ENCODE peak calls at places on chromosomes 7 and 10, in nine cellular contexts. R is CD8-positive, alpha-beta T cell; S is heart left ventricle; B is upper lobe of right lung; Z is K562; U is right cardiac atrium; V is mucosa of descending colon; F is psoas muscle; C is gastrocnemius medialis. H is an unnamed sample.
A peak's percentile ranks its signal among the peaks of the same experiment; 100 is the strongest.

GRCh38 chr10:79203014-79203675 is 134.4 kb downstream of the ZMIZ1 start:
- ATAC-seq in R (no peak), S (peak; percentile 3), B (peak; percentile 4), Z (no peak), U (no peak), V (no peak), F (no peak), C (no peak), H (no peak)

GRCh38 chr10:29811751-29812427 is 177.1 kb upstream of the SVIL start:
- ATAC-seq in R (peak; percentile 71), S (peak; percentile 90), B (peak; percentile 47), Z (no peak), U (peak; percentile 75), V (peak; percentile 74), F (peak; percentile 92), C (peak; percentile 88), H (peak; percentile 91)

GRCh38 chr10:24310104-24310503 is 101.2 kb downstream of the KIAA1217 start:
- ATAC-seq in R (no peak), S (peak; percentile 21), B (no peak), Z (no peak), U (no peak), V (no peak), F (peak; percentile 68), C (peak; percentile 66), H (no peak)

GRCh38 chr10:75542902-75543301 is 111.5 kb downstream of the LRMDA start:
- ATAC-seq in R (no peak), S (no peak), B (peak; percentile 49), Z (no peak), U (peak; percentile 56), V (peak; percentile 27), F (peak; percentile 28), C (peak; percentile 75), H (peak; percentile 95)

GRCh38 chr7:30164567-30164966 is 29.8 kb downstream of the MTURN start:
- ATAC-seq in R (no peak), S (peak; percentile 71), B (peak; percentile 67), Z (peak; percentile 70), U (peak; percentile 58), V (peak; percentile 62), F (peak; percentile 76), C (peak; percentile 94), H (peak; percentile 35)

GRCh38 chr10:33152146-33152545 is 182.3 kb downstream of the NRP1 start:
- ATAC-seq in R (no peak), S (peak; percentile 80), B (no peak), Z (no peak), U (peak; percentile 89), V (no peak), F (no peak), C (no peak), H (no peak)

GRCh38 chr7:70797109-70797514 is 334.8 kb upstream of the GALNT17 start:
- ATAC-seq in R (no peak), S (no peak), B (peak; percentile 28), Z (no peak), U (no peak), V (peak; percentile 16), F (peak; percentile 15), C (no peak), H (no peak)

GRCh38 chr7:150503581-150503980 is 11.1 kb upstream of the GIMAP7 start:
- ATAC-seq in R (no peak), S (no peak), B (no peak), Z (no peak), U (no peak), V (peak; percentile 16), F (no peak), C (no peak), H (no peak)

GRCh38 chr7:47807126-47807525 is 141.1 kb downstream of the PKD1L1 start:
- ATAC-seq in R (no peak), S (peak; percentile 38), B (peak; percentile 41), Z (no peak), U (peak; percentile 50), V (peak; percentile 25), F (no peak), C (no peak), H (no peak)

GRCh38 chr7:27947581-27948278 is 207.8 kb downstream of the TAX1BP1 start:
- ATAC-seq in R (no peak), S (no peak), B (no peak), Z (no peak), U (no peak), V (no peak), F (no peak), C (no peak), H (no peak)

DNA sequence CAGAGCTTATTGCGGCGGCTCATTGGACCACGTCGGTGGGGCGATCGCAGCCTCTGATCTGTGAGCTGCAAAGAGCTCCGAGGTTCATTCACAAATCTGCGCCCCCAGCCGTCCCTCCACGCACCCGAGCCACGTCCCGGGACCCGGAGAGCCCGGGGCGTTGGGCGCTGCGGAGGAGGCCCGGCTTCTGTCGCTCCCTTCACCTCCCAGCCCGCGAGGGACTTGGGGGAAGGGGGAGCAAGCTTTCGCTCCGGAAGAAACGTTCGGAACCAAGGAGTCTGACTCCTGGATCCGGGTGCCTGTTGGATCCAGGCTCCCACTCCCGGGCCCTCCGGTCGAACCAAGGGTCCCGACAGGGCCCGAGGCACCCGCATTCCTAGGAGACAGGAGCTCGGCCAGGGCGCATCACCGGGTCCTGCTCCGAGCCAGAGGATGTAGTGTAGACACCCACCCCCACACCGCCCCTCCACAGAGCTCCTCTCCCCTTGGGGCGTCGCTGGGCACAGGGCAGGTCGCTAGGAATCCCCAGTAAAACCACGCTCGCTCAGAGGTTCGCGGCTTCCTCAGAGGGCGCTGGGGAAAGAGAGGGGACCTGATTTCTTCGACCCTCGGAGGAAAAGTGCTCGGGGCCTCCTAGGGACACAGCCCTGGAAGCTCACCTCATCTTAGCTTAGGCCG is 7.9 kb upstream of the EN2 start:
- ATAC-seq in R (no peak), S (no peak), B (no peak), Z (no peak), U (no peak), V (no peak), F (no peak), C (no peak), H (no peak)
- H3K4me3 ChIP-seq in R (no peak overlapping the region), S (no peak overlapping the region), B (no peak overlapping the region), Z (no peak overlapping the region), U (no peak overlapping the region), V (no peak overlapping the region), F (no peak overlapping the region), C (no peak overlapping the region), H (no peak overlapping the region)

GRCh38 chr7:32519763-32520162 is 24.5 kb downstream of the AVL9 start:
- ATAC-seq in R (no peak), S (no peak), B (no peak), Z (no peak), U (no peak), V (no peak), F (no peak), C (no peak), H (no peak)
- H3K9me3 ChIP-seq in R (no peaks in the 10 kb centered on the region), S (peaks cover 7% of the 10 kb centered on the region), B (no peaks in the 10 kb centered on the region), Z (peaks cover 15% of the 10 kb centered on the region), U (no peaks in the 10 kb centered on the region), V (peaks cover 6% of the 10 kb centered on the region), F (no peaks in the 10 kb centered on the region), C (no peaks in the 10 kb centered on the region), H (no peaks in the 10 kb centered on the region)

DNA sequence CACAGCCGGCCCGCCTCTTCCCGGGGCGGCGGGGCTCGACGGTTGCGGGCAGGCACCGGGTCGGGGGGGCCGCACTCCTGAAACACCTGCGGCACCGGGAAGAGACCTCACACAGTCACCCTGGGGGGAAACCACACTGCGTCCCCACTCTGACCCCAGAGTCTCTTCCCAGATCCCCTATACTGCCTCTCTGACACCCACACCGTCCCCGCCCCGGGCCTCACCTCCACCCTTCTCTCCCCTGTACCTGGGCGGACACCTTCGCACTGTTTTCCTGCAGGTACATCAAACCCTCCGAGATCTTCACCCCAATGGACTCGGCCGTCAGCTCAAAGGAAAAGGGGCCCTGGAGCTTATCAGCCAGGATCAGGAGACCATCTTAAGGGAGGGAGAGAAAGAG is 3.4 kb upstream of the GAL3ST4 start:
- ATAC-seq in R (peak; percentile 12), S (no peak), B (no peak), Z (no peak), U (no peak), V (peak; percentile 2), F (no peak), C (no peak), H (no peak)
- H3K4me3 ChIP-seq in R (no peak overlapping the region), S (peak overlapping the region; percentile 38), B (peak overlapping the region; percentile 36), Z (no peak overlapping the region), U (peak overlapping the region; percentile 53), V (no peak overlapping the region), F (peak overlapping the region; percentile 45), C (no peak overlapping the region), H (peak overlapping the region; percentile 2)

DNA sequence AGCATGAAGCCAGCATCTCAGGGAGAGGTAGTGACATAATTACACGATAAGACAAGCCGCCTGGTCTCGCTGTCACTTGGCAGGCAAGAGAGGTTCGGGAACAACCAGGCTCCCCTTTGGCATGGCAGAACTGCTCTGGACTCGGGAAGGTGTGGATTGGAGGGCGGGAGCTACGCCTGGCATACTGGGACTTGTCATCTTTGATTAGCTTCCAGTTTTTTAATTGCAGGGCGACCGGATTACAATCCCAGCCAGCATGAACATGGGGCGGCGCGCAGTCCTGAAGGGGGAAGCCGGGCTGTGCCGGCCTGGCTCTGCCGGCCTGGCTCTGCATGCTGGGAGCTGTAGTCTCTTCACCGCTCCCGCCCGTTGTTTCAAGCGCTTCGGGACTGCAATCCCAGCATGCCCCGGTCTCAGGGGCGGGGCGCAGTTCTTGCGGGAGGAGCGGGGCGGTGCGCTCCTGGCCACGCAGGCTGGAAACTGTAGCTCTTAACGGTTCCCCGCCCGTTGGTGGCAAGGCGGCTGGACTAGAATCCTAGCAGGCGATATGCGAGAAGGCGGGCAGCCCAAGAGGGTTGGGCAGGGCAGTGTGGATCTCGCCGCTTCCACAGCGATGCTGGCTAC is 45.5 kb upstream of the ZNF716 start:
- ATAC-seq in R (no peak), S (peak; percentile 98), B (peak; percentile 91), Z (peak; percentile 84), U (peak; percentile 97), V (peak; percentile 33), F (peak; percentile 78), C (peak; percentile 77), H (no peak)
- H3K9me3 ChIP-seq in R (no peaks in the 10 kb centered on the region), S (no peaks in the 10 kb centered on the region), B (no peaks in the 10 kb centered on the region), Z (no peaks in the 10 kb centered on the region), U (no peaks in the 10 kb centered on the region), V (peaks cover 57% of the 10 kb centered on the region), F (no peaks in the 10 kb centered on the region), C (no peaks in the 10 kb centered on the region), H (no peaks in the 10 kb centered on the region)